ENCODE peak calls at places on chromosomes 12 and 14, in eight cellular contexts. F is CD8-positive, alpha-beta T cell; P is thoracic aorta; O is OCI-LY7; D is left lung; U is left ventricle myocardium inferior; Q is psoas muscle; J is cardiac muscle cell. M is an unnamed sample. For H3K4me1, the result is how much of the 10 kb centered on the place peaks cover.

GRCh38 chr12:8108808-8109398 is 14.5 kb upstream of the CLEC4A start:
- DNase-seq in O (peak), D (peak), F (peak), P (peak), U (peak), J (peak), Q (peak), M (peak)

GRCh38 chr14:53767566-53767965 is 189.1 kb downstream of the BMP4 start:
- DNase-seq in U (no peak), P (no peak), Q (no peak), O (no peak), J (peak), D (no peak), F (no peak), M (no peak)

GRCh38 chr12:49637401-49637800 is 14.0 kb downstream of the PRPF40B start:
- DNase-seq in U (no peak), D (no peak), F (no peak), O (no peak), Q (no peak), P (no peak), J (peak), M (no peak)

GRCh38 chr14:26522985-26523384 is 74.8 kb downstream of the NOVA1 start:
- DNase-seq in O (no peak), Q (no peak), U (no peak), P (no peak), D (no peak), J (no peak), F (no peak), M (no peak)

GRCh38 chr14:97995038-97995437 is 1197.9 kb downstream of the VRK1 start:
- DNase-seq in J (no peak), F (no peak), U (no peak), P (no peak), D (no peak), Q (no peak), O (no peak), M (no peak)

GRCh38 chr14:75934998-75935628 is 46.7 kb downstream of the TGFB3 start:
- DNase-seq in D (no peak), O (no peak), P (no peak), Q (no peak), F (no peak), J (no peak), U (no peak), M (no peak)

GRCh38 chr12:13148532-13148847 is 45.0 kb upstream of the GSG1 start:
- DNase-seq in O (no peak), Q (no peak), J (no peak), D (no peak), P (no peak), F (no peak), U (no peak), M (no peak)

GRCh38 chr12:24527102-24527501 is 421.8 kb downstream of the BCAT1 start:
- DNase-seq in Q (no peak), D (no peak), J (no peak), F (no peak), O (no peak), U (no peak), P (no peak), M (no peak)

GRCh38 chr14:49505026-49505766 is 81.0 kb downstream of the RPS29 start:
- DNase-seq in J (no peak), F (no peak), P (no peak), U (no peak), O (no peak), Q (no peak), D (no peak), M (no peak)

GRCh38 chr12:108241961-108242360 is 97.2 kb downstream of the CMKLR1 start:
- DNase-seq in F (no peak), P (no peak), O (no peak), U (no peak), D (no peak), Q (no peak), J (no peak), M (no peak)

GRCh38 chr12:39331539-39332261 is 111.2 kb downstream of the KIF21A start:
- DNase-seq in Q (no peak), J (no peak), F (no peak), O (no peak), D (no peak), U (no peak), P (no peak), M (no peak)

GRCh38 chr14:60722836-60723217 is 1.3 kb downstream of the SIX4 start:
- DNase-seq in Q (no peak), J (peak), O (no peak), F (no peak), U (no peak), D (peak), P (no peak), M (no peak)

GRCh38 chr14:53109028-53109687 is 44.0 kb downstream of the DDHD1 start:
- DNase-seq in F (peak), J (no peak), D (no peak), P (no peak), U (no peak), Q (no peak), O (peak), M (peak)

GRCh38 chr14:57831981-57832380 is 33.9 kb downstream of the SLC35F4 start:
- DNase-seq in J (peak), D (no peak), F (no peak), U (no peak), O (peak), P (no peak), Q (no peak), M (peak)

GRCh38 chr14:60561845-60562746 is 53.1 kb downstream of the SIX6 start:
- DNase-seq in D (no peak), Q (peak), J (peak), P (no peak), F (no peak), O (peak), U (no peak), M (peak)

GRCh38 chr12:110920324-110920910 is at the start of gene MYL2:
- DNase-seq in Q (peak), D (no peak), P (no peak), U (peak), O (no peak), F (no peak), J (no peak), M (no peak)

GRCh38 chr12:95884998-95885397 is 26.2 kb downstream of the SNRPF start:
- DNase-seq in O (no peak), Q (no peak), F (no peak), J (no peak), U (no peak), P (no peak), D (no peak), M (no peak)

GRCh38 chr12:68113644-68114043 is 45.9 kb downstream of the IFNG start:
- DNase-seq in P (no peak), D (no peak), Q (no peak), J (no peak), O (peak), F (no peak), U (no peak), M (no peak)

GRCh38 chr12:103806807-103807206 is 34.2 kb downstream of the NT5DC3 start:
- DNase-seq in O (no peak), F (no peak), Q (no peak), P (no peak), J (no peak), U (no peak), D (peak), M (no peak)

GRCh38 chr12:55816876-55817351 is 610 bp downstream of the SARNP start:
- DNase-seq in J (peak), D (no peak), Q (no peak), U (no peak), P (no peak), F (no peak), O (peak), M (peak)

GRCh38 chr12:2298556-2299195 is 245.9 kb downstream of the CACNA1C start:
- DNase-seq in D (no peak), O (no peak), U (no peak), P (no peak), J (no peak), F (no peak), Q (no peak), M (no peak)

GRCh38 chr12:81162725-81163124 is 84.8 kb downstream of the ACSS3 start:
- DNase-seq in F (no peak), U (no peak), P (no peak), O (no peak), Q (no peak), J (no peak), D (no peak), M (no peak)

GRCh38 chr14:36605506-36605857 is 23.1 kb upstream of the NKX2-8 start:
- DNase-seq in D (no peak), F (no peak), P (no peak), O (no peak), J (no peak), Q (no peak), U (no peak), M (peak)

GRCh38 chr14:66509874-66510273 is 1.9 kb downstream of the GPHN start:
- DNase-seq in Q (no peak), U (no peak), F (no peak), J (peak), D (no peak), P (no peak), O (no peak), M (no peak)

GRCh38 chr14:100271247-100271939 is 32.4 kb downstream of the YY1 start:
- DNase-seq in P (no peak), O (peak), D (no peak), U (no peak), J (no peak), Q (no peak), F (no peak), M (peak)

GRCh38 chr12:131222271-131223139 is 268.8 kb downstream of the ADGRD1 start:
- DNase-seq in P (no peak), Q (no peak), J (no peak), D (no peak), O (no peak), F (no peak), U (no peak), M (peak)

GRCh38 chr12:6925543-6926279 is 2.0 kb upstream of the ATN1 start:
- DNase-seq in D (peak), F (no peak), U (peak), O (no peak), Q (peak), P (no peak), J (peak), M (peak)

GRCh38 chr12:68036642-68037041 is 47.4 kb downstream of the IFNG-AS1 start:
- DNase-seq in O (no peak), J (no peak), Q (no peak), D (no peak), U (no peak), P (no peak), F (no peak), M (no peak)

GRCh38 chr14:72169521-72169920 is 237.3 kb downstream of the RGS6 start:
- DNase-seq in O (peak), P (no peak), U (no peak), J (no peak), Q (no peak), D (no peak), F (no peak), M (peak)

GRCh38 chr14:55832122-55832911 is 252.3 kb downstream of the KTN1 start:
- DNase-seq in F (no peak), J (no peak), U (no peak), D (no peak), O (no peak), P (no peak), Q (no peak), M (no peak)

GRCh38 chr12:128474916-128475315 is 207.9 kb downstream of the TMEM132C start:
- DNase-seq in J (no peak), F (no peak), P (no peak), Q (no peak), U (no peak), O (no peak), D (no peak), M (no peak)

GRCh38 chr14:22243971-22244581 is 344.9 kb downstream of the DAD1 start:
- DNase-seq in P (no peak), J (no peak), D (no peak), U (no peak), F (no peak), O (no peak), Q (no peak), M (no peak)
- H3K4me1 ChIP-seq in P (under half), J (under half), D (under half), U (under half), F (under half), O (under half), Q (under half), M (under half)

GRCh38 chr12:46208370-46208769 is 60.5 kb downstream of the SLC38A1 start:
- DNase-seq in U (no peak), F (no peak), P (no peak), O (no peak), J (no peak), Q (no peak), D (no peak), M (no peak)
- H3K4me1 ChIP-seq in U (half or more), F (half or more), P (under half), O (half or more), J (half or more), Q (under half), D (under half), M (under half)

GRCh38 chr12:53968214-53969127 is 4.5 kb upstream of the HOXC11 start:
- DNase-seq in U (no peak), D (no peak), O (no peak), J (no peak), P (no peak), F (no peak), Q (peak), M (no peak)
- H3K4me1 ChIP-seq in U (under half), D (under half), O (under half), J (under half), P (under half), F (under half), Q (under half), M (under half)

GRCh38 chr14:81396108-81396507 is 4.0 kb downstream of the STON2 start:
- DNase-seq in J (no peak), F (no peak), O (no peak), U (no peak), P (no peak), Q (no peak), D (no peak), M (peak)

GRCh38 chr14:81392976-81393643 is 7.0 kb downstream of the STON2 start:
- DNase-seq in J (no peak), Q (no peak), D (no peak), P (no peak), F (no peak), O (no peak), U (no peak), M (no peak)

GRCh38 chr14:81398196-81398891 is 1.8 kb downstream of the STON2 start:
- DNase-seq in D (no peak), J (no peak), F (no peak), U (no peak), O (no peak), Q (no peak), P (no peak), M (no peak)

GRCh38 chr14:81392052-81392451 is 8.1 kb downstream of the STON2 start:
- DNase-seq in J (no peak), Q (no peak), O (no peak), U (no peak), F (no peak), P (no peak), D (no peak), M (no peak)

DNA sequence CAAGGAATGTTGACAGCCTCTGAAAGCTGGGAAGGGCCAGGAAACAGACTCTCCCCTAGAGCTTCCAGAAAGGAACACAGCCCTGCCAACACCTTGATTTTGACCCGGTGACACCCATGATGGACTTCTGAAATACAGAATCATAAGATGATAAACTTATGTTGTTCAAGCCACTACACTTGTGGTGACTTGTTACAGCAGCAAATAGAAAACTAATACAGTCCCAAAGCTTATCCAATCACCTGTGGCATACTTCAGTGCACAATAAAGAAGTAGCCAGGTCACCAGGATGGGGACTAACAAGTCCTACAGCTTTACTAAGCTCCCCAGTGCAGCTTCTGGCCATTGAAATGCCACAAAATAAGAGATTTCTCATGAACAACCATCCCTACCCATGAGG is 5.4 kb downstream of the STON2 start:
- DNase-seq in O (no peak), U (no peak), Q (no peak), J (no peak), D (no peak), P (no peak), F (no peak), M (no peak)
- H3K4me1 ChIP-seq in O (under half), U (under half), Q (under half), J (under half), D (under half), P (under half), F (under half), M (under half)

GRCh38 chr14:50924236-50924635 is 20.0 kb downstream of the PYGL start:
- DNase-seq in J (no peak), U (no peak), Q (no peak), P (no peak), O (no peak), F (no peak), D (no peak), M (no peak)
- H3K4me1 ChIP-seq in J (under half), U (under half), Q (under half), P (under half), O (under half), F (under half), D (under half), M (under half)

GRCh38 chr14:76956253-76957090 is 72.0 kb downstream of the IRF2BPL start:
- DNase-seq in P (peak), O (peak), Q (peak), J (peak), U (peak), D (peak), F (peak), M (peak)
- H3K4me1 ChIP-seq in P (half or more), O (under half), Q (half or more), J (under half), U (half or more), D (under half), F (half or more), M (half or more)

GRCh38 chr14:91012050-91012449 is 48.4 kb downstream of the RPS6KA5 start:
- DNase-seq in P (no peak), Q (no peak), J (no peak), U (no peak), D (no peak), O (no peak), F (no peak), M (no peak)

GRCh38 chr14:91008759-91009409 is 51.6 kb downstream of the RPS6KA5 start:
- DNase-seq in U (no peak), O (no peak), Q (no peak), F (no peak), J (no peak), P (no peak), D (no peak), M (no peak)

GRCh38 chr14:91010153-91010533 is 50.3 kb downstream of the RPS6KA5 start:
- DNase-seq in U (no peak), Q (no peak), J (no peak), O (no peak), P (no peak), F (no peak), D (no peak), M (no peak)

GRCh38 chr14:91005716-91006115 is 54.7 kb downstream of the RPS6KA5 start:
- DNase-seq in U (no peak), D (no peak), O (no peak), J (no peak), Q (no peak), P (no peak), F (no peak), M (no peak)

GRCh38 chr14:91009501-91010152 is 50.8 kb downstream of the RPS6KA5 start:
- DNase-seq in D (no peak), J (no peak), P (no peak), F (no peak), U (no peak), O (peak), Q (no peak), M (no peak)
- H3K4me1 ChIP-seq in D (under half), J (under half), P (under half), F (under half), U (under half), O (under half), Q (under half), M (under half)

GRCh38 chr12:72511906-72512305 is 239.7 kb downstream of the TRHDE start:
- DNase-seq in U (no peak), Q (no peak), O (no peak), F (no peak), P (no peak), J (no peak), D (no peak), M (no peak)

GRCh38 chr12:72511493-72511892 is 239.3 kb downstream of the TRHDE start:
- DNase-seq in P (no peak), U (no peak), D (no peak), J (no peak), Q (no peak), O (no peak), F (no peak), M (no peak)

GRCh38 chr12:72509893-72510292 is 237.7 kb downstream of the TRHDE start:
- DNase-seq in P (no peak), U (no peak), Q (no peak), F (no peak), O (no peak), D (no peak), J (no peak), M (no peak)

GRCh38 chr12:72510772-72511171 is 238.6 kb downstream of the TRHDE start:
- DNase-seq in D (no peak), F (no peak), O (no peak), P (no peak), U (no peak), J (no peak), Q (no peak), M (no peak)
- H3K4me1 ChIP-seq in D (under half), F (under half), O (under half), P (under half), U (under half), J (under half), Q (under half), M (under half)

GRCh38 chr12:51838036-51838435 is 10.5 kb downstream of the FIGNL2 start:
- DNase-seq in F (no peak), O (no peak), Q (no peak), P (no peak), J (no peak), D (no peak), U (no peak), M (no peak)

GRCh38 chr12:51836012-51836832 is 12.3 kb downstream of the FIGNL2 start:
- DNase-seq in P (no peak), O (no peak), J (no peak), U (no peak), Q (no peak), D (no peak), F (no peak), M (no peak)

GRCh38 chr12:51836833-51837184 is 11.7 kb downstream of the FIGNL2 start:
- DNase-seq in O (no peak), J (no peak), Q (no peak), F (no peak), P (no peak), D (no peak), U (no peak), M (no peak)

GRCh38 chr12:51838762-51839161 is 9.8 kb downstream of the FIGNL2 start:
- DNase-seq in D (no peak), Q (no peak), O (no peak), J (peak), F (no peak), U (no peak), P (no peak), M (no peak)

DNA sequence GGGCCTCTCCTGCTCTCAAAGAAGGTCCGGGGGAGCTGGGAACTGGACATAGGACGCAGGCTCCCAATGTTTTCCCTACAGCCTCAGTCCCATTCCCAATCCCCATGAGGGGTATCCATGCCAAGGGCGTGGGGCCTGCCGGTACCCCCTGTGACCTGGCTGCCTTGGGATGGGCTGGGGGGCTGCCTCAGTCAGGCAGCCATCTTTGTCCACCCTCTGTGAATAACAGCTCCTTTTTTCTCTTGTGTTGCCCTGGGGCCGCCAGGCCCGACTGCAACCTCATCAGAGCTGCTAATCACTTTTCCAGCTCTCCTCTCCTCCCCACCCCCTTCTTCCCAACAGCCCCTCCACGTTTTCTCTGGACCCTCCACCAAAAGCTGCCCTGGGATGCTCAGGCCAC is 11.2 kb downstream of the FIGNL2 start:
- DNase-seq in F (no peak), J (no peak), O (no peak), D (no peak), Q (no peak), U (no peak), P (no peak), M (no peak)
- H3K4me1 ChIP-seq in F (under half), J (under half), O (under half), D (under half), Q (under half), U (under half), P (under half), M (under half)